ENCODE peak calls at places on chromosome 3, in four cellular contexts. One of them, this sample, is unnamed.

GRCh38 chr3:22506871-22507270 is 696.3 kb upstream of the UBE2E2 start:
- DNase-seq in stomach: no peak
- DNase-seq in fibroblast of mammary gland: no peak
- DNase-seq in GM20000: no peak
- DNase-seq in this sample: no peak

GRCh38 chr3:103052236-103052830 is 617.5 kb downstream of the ZPLD1 start:
- DNase-seq in fibroblast of mammary gland: no peak
- DNase-seq in stomach: no peak
- DNase-seq in GM20000: no peak
- DNase-seq in this sample: peak

GRCh38 chr3:45224824-45225464 is 1.1 kb downstream of the TMEM158 start:
- DNase-seq in GM20000: peak
- DNase-seq in fibroblast of mammary gland: peak
- DNase-seq in stomach: peak
- DNase-seq in this sample: no peak

GRCh38 chr3:176208915-176209314 is 988.4 kb downstream of the TBL1XR1 start:
- DNase-seq in fibroblast of mammary gland: no peak
- DNase-seq in GM20000: no peak
- DNase-seq in stomach: no peak
- DNase-seq in this sample: no peak

GRCh38 chr3:10530241-10530640 is 24.9 kb upstream of the ATP2B2 start:
- DNase-seq in stomach: peak
- DNase-seq in fibroblast of mammary gland: no peak
- DNase-seq in GM20000: no peak
- DNase-seq in this sample: no peak

GRCh38 chr3:45896956-45897355 is 10.6 kb downstream of the CCR9 start:
- DNase-seq in fibroblast of mammary gland: peak
- DNase-seq in GM20000: no peak
- DNase-seq in stomach: no peak
- DNase-seq in this sample: no peak

GRCh38 chr3:150253622-150254021 is 154.5 kb upstream of the TSC22D2 start:
- DNase-seq in fibroblast of mammary gland: no peak
- DNase-seq in stomach: no peak
- DNase-seq in GM20000: no peak
- DNase-seq in this sample: no peak

GRCh38 chr3:189502256-189502655 is 128.9 kb upstream of the TP63 start:
- DNase-seq in GM20000: no peak
- DNase-seq in fibroblast of mammary gland: no peak
- DNase-seq in stomach: no peak
- DNase-seq in this sample: no peak

GRCh38 chr3:63141-63845 is 133.3 kb upstream of the CHL1 start:
- DNase-seq in stomach: no peak
- DNase-seq in GM20000: no peak
- DNase-seq in fibroblast of mammary gland: peak
- DNase-seq in this sample: no peak

GRCh38 chr3:54176106-54176505 is 53.8 kb downstream of the CACNA2D3 start:
- DNase-seq in fibroblast of mammary gland: no peak
- DNase-seq in stomach: no peak
- DNase-seq in GM20000: no peak
- DNase-seq in this sample: no peak

GRCh38 chr3:155946178-155946577 is 75.7 kb downstream of the GMPS start:
- DNase-seq in GM20000: no peak
- DNase-seq in stomach: no peak
- DNase-seq in fibroblast of mammary gland: peak
- DNase-seq in this sample: peak

GRCh38 chr3:160210799-160211221 is 14.4 kb upstream of the C3orf80 start:
- DNase-seq in stomach: no peak
- DNase-seq in fibroblast of mammary gland: peak
- DNase-seq in GM20000: peak
- DNase-seq in this sample: peak

GRCh38 chr3:31516757-31517156 is 16.0 kb upstream of the STT3B start:
- DNase-seq in fibroblast of mammary gland: no peak
- DNase-seq in stomach: no peak
- DNase-seq in GM20000: no peak
- DNase-seq in this sample: no peak

GRCh38 chr3:85853805-85854204 is 895.0 kb downstream of the CADM2 start:
- DNase-seq in fibroblast of mammary gland: no peak
- DNase-seq in GM20000: no peak
- DNase-seq in stomach: no peak
- DNase-seq in this sample: no peak

GRCh38 chr3:143222505-143222904 is 102.9 kb downstream of the CHST2 start:
- DNase-seq in stomach: no peak
- DNase-seq in fibroblast of mammary gland: no peak
- DNase-seq in GM20000: no peak
- DNase-seq in this sample: no peak

GRCh38 chr3:11377726-11378125 is 105.5 kb downstream of the ATG7 start:
- DNase-seq in GM20000: no peak
- DNase-seq in stomach: no peak
- DNase-seq in fibroblast of mammary gland: no peak
- DNase-seq in this sample: no peak

GRCh38 chr3:55692295-55692957 is 205.3 kb upstream of the WNT5A start:
- DNase-seq in fibroblast of mammary gland: no peak
- DNase-seq in GM20000: no peak
- DNase-seq in stomach: no peak
- DNase-seq in this sample: peak

GRCh38 chr3:15284121-15284889 is 48.1 kb downstream of the SH3BP5 start:
- DNase-seq in GM20000: no peak
- DNase-seq in fibroblast of mammary gland: no peak
- DNase-seq in stomach: no peak
- DNase-seq in this sample: no peak

GRCh38 chr3:52483081-52483480 is 12.1 kb upstream of the STAB1 start:
- DNase-seq in stomach: no peak
- DNase-seq in fibroblast of mammary gland: no peak
- DNase-seq in GM20000: no peak
- DNase-seq in this sample: no peak

GRCh38 chr3:136787226-136787793 is 31.6 kb upstream of the SLC35G2 start:
- DNase-seq in GM20000: peak
- DNase-seq in stomach: peak
- DNase-seq in fibroblast of mammary gland: peak
- DNase-seq in this sample: no peak

GRCh38 chr3:31370681-31371080 is 162.0 kb upstream of the STT3B start:
- DNase-seq in stomach: no peak
- DNase-seq in fibroblast of mammary gland: no peak
- DNase-seq in GM20000: no peak
- DNase-seq in this sample: no peak

GRCh38 chr3:172557515-172558220 is 34.4 kb upstream of the TNFSF10 start:
- DNase-seq in stomach: no peak
- DNase-seq in fibroblast of mammary gland: peak
- DNase-seq in GM20000: no peak
- DNase-seq in this sample: peak

GRCh38 chr3:14204605-14205284 is 26.1 kb downstream of the LSM3 start:
- DNase-seq in fibroblast of mammary gland: peak
- DNase-seq in GM20000: no peak
- DNase-seq in stomach: no peak
- DNase-seq in this sample: no peak

GRCh38 chr3:121916189-121916588 is 22.0 kb downstream of the SLC15A2 start:
- DNase-seq in stomach: no peak
- DNase-seq in GM20000: no peak
- DNase-seq in fibroblast of mammary gland: no peak
- DNase-seq in this sample: no peak

GRCh38 chr3:65151660-65152059 is 463.9 kb upstream of the ADAMTS9 start:
- DNase-seq in stomach: no peak
- DNase-seq in GM20000: no peak
- DNase-seq in fibroblast of mammary gland: no peak
- DNase-seq in this sample: no peak

GRCh38 chr3:132352556-132353143 is 35.4 kb downstream of the ACP3 start:
- DNase-seq in GM20000: peak
- DNase-seq in fibroblast of mammary gland: peak
- DNase-seq in stomach: peak
- DNase-seq in this sample: no peak

GRCh38 chr3:157122116-157122515 is 37.8 kb downstream of the CCNL1 start:
- DNase-seq in stomach: no peak
- DNase-seq in fibroblast of mammary gland: peak
- DNase-seq in GM20000: no peak
- DNase-seq in this sample: peak

GRCh38 chr3:63739474-63739873 is 79.6 kb upstream of the C3orf49 start:
- DNase-seq in fibroblast of mammary gland: no peak
- DNase-seq in stomach: no peak
- DNase-seq in GM20000: no peak
- DNase-seq in this sample: no peak

GRCh38 chr3:156547637-156548036 is 7.3 kb downstream of the SSR3 start:
- DNase-seq in stomach: no peak
- DNase-seq in GM20000: no peak
- DNase-seq in fibroblast of mammary gland: no peak
- DNase-seq in this sample: peak

GRCh38 chr3:73094127-73094526 is 32.7 kb downstream of the EBLN2 start:
- DNase-seq in fibroblast of mammary gland: no peak
- DNase-seq in stomach: no peak
- DNase-seq in GM20000: no peak
- DNase-seq in this sample: no peak

GRCh38 chr3:99825239-99825638 is 7.6 kb downstream of the CMSS1 start:
- DNase-seq in GM20000: no peak
- DNase-seq in stomach: no peak
- DNase-seq in fibroblast of mammary gland: peak
- DNase-seq in this sample: peak

DNA sequence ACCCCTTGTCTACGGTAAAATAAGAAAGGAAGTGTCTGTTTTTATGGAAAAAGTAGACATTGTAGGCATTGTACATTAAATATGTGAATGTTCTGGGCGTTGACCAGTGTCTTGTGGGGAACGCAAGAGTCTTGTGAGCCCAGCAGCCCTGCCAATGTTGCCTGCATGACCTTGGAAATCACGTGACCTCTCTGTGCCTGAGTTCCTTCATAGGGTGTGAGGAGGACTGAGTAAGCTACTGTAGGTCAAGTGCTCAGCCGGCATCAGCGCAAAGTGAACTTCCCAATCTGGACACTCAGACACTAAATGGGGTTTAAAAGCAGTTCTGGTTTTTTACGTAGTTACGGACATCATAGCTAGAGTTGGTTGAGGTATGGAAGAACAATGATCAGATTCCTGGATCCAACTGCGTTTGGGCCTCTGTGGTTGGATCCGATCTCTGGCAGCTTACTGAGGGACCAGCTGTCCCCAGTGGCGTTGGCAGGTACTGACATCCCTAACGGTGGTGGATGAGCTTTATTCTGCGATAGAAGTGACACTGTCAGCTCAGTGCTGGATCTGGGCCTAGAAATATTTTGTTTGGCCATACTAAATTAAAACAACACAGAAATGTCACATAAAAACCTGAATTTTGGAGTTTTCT is 63.8 kb downstream of the SPSB4 start:
- DNase-seq in GM20000: no peak
- DNase-seq in stomach: no peak
- DNase-seq in fibroblast of mammary gland: no peak
- DNase-seq in this sample: no peak
- TF ChIP-seq CTCF in GM20000: no peak
- TF ChIP-seq CTCF in stomach: no peak
- TF ChIP-seq CTCF in fibroblast of mammary gland: peak
- TF ChIP-seq CTCF in this sample: peak

GRCh38 chr3:115943579-115943978 is 320.3 kb downstream of the GAP43 start:
- DNase-seq in GM20000: no peak
- DNase-seq in stomach: no peak
- DNase-seq in fibroblast of mammary gland: no peak
- DNase-seq in this sample: no peak
- TF ChIP-seq CTCF in GM20000: no peak
- TF ChIP-seq CTCF in stomach: no peak
- TF ChIP-seq CTCF in fibroblast of mammary gland: no peak
- TF ChIP-seq CTCF in this sample: no peak

DNA sequence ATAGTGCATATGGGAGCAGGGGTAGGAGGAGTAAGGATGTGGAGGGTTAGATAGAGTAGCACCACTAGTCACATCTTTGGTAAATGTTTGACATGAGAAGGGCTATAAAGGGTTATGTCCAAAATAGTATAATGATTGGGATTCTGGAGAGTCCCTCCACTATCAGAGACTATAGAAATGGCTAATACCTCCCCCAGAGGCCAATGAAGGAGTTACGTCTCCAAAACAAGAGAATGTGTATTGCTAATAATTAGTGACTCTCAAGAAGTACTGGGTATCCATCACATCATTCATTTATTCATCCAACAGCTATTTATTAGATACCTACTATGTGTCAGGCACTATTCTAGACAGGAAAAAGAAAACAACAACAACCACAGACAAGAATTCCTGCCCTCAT is 203.7 kb upstream of the UMPS start:
- DNase-seq in fibroblast of mammary gland: no peak
- DNase-seq in GM20000: no peak
- DNase-seq in stomach: no peak
- DNase-seq in this sample: no peak
- TF ChIP-seq CTCF in fibroblast of mammary gland: peak
- TF ChIP-seq CTCF in GM20000: no peak
- TF ChIP-seq CTCF in stomach: no peak
- TF ChIP-seq CTCF in this sample: peak

GRCh38 chr3:120623719-120624093 is 27.6 kb downstream of the NDUFB4 start:
- DNase-seq in GM20000: no peak
- DNase-seq in stomach: no peak
- DNase-seq in fibroblast of mammary gland: no peak
- DNase-seq in this sample: no peak

GRCh38 chr3:120622457-120622856 is 26.3 kb downstream of the NDUFB4 start:
- DNase-seq in fibroblast of mammary gland: no peak
- DNase-seq in GM20000: no peak
- DNase-seq in stomach: no peak
- DNase-seq in this sample: no peak

GRCh38 chr3:120625199-120625598 is 29.1 kb downstream of the NDUFB4 start:
- DNase-seq in fibroblast of mammary gland: no peak
- DNase-seq in GM20000: no peak
- DNase-seq in stomach: no peak
- DNase-seq in this sample: no peak

GRCh38 chr3:120622870-120623718 is 27.0 kb downstream of the NDUFB4 start:
- DNase-seq in GM20000: no peak
- DNase-seq in fibroblast of mammary gland: peak
- DNase-seq in stomach: no peak
- DNase-seq in this sample: peak
- TF ChIP-seq CTCF in GM20000: peak
- TF ChIP-seq CTCF in fibroblast of mammary gland: no peak
- TF ChIP-seq CTCF in stomach: no peak
- TF ChIP-seq CTCF in this sample: peak

GRCh38 chr3:129023909-129024308 is 22.8 kb downstream of the EFCC1 start:
- DNase-seq in fibroblast of mammary gland: peak
- DNase-seq in stomach: no peak
- DNase-seq in GM20000: no peak
- DNase-seq in this sample: no peak
- TF ChIP-seq CTCF in fibroblast of mammary gland: peak
- TF ChIP-seq CTCF in stomach: no peak
- TF ChIP-seq CTCF in GM20000: no peak
- TF ChIP-seq CTCF in this sample: peak